ENCODE peak calls at places on chromosome 19, in eight cellular contexts. J, R, V, K, D, O, F and C are unnamed samples.

GRCh38 chr19:43984687-43985000 is 656 bp downstream of the ZNF155 start:
- DNase-seq in O (no peak), D (no peak), J (no peak), F (no peak), R (peak), K (no peak), V (peak), C (no peak)

GRCh38 chr19:12872941-12873890 is 8.0 kb downstream of the DNASE2 start:
- DNase-seq in D (peak), J (peak), K (peak), O (no peak), R (peak), F (peak), V (peak), C (peak)

GRCh38 chr19:41699231-41699967 is 9.0 kb upstream of the CEACAM5 start:
- DNase-seq in D (no peak), V (no peak), J (no peak), O (no peak), F (no peak), K (no peak), R (no peak), C (no peak)

GRCh38 chr19:11737964-11738745 is 591 bp downstream of the ZNF823 start:
- DNase-seq in R (peak), K (peak), F (peak), J (peak), V (peak), D (peak), O (no peak), C (peak)

GRCh38 chr19:11736696-11737095 is 2.0 kb downstream of the ZNF823 start:
- DNase-seq in J (no peak), O (no peak), V (peak), D (peak), K (peak), F (peak), R (peak), C (no peak)

GRCh38 chr19:35542209-35542608 is 3.2 kb upstream of the TMEM147 start:
- DNase-seq in J (no peak), O (no peak), R (no peak), V (no peak), F (no peak), K (no peak), D (no peak), C (no peak)

GRCh38 chr19:9885077-9885552 is 50.0 kb downstream of the PIN1 start:
- DNase-seq in V (peak), D (peak), F (peak), K (no peak), J (no peak), O (no peak), R (peak), C (no peak)

GRCh38 chr19:55554749-55555152 is 9.4 kb upstream of the SBK3 start:
- DNase-seq in R (no peak), O (no peak), D (no peak), F (no peak), V (no peak), J (no peak), K (no peak), C (peak)

GRCh38 chr19:34145741-34146202 is 26.5 kb upstream of the LSM14A start:
- DNase-seq in F (peak), J (peak), K (peak), V (peak), D (peak), O (peak), R (peak), C (peak)

GRCh38 chr19:1155352-1156304 is 18.4 kb downstream of the SBNO2 start:
- DNase-seq in K (no peak), R (peak), V (no peak), O (no peak), J (no peak), D (no peak), F (no peak), C (no peak)

GRCh38 chr19:1151917-1152601 is 22.0 kb downstream of the SBNO2 start:
- DNase-seq in J (no peak), V (no peak), O (no peak), R (peak), F (no peak), D (no peak), K (no peak), C (no peak)

GRCh38 chr19:1154731-1155351 is 19.2 kb downstream of the SBNO2 start:
- DNase-seq in R (peak), F (no peak), K (no peak), O (no peak), V (peak), D (peak), J (no peak), C (no peak)

GRCh38 chr19:1156305-1156801 is 17.7 kb downstream of the SBNO2 start:
- DNase-seq in J (no peak), F (no peak), R (peak), V (no peak), K (no peak), O (no peak), D (no peak), C (no peak)

GRCh38 chr19:1153891-1154730 is 20.0 kb downstream of the SBNO2 start:
- DNase-seq in J (no peak), V (no peak), D (no peak), K (no peak), F (no peak), O (no peak), R (no peak), C (no peak)
- H3K27ac ChIP-seq in J (no peak), V (peak), D (peak), K (no peak), F (no peak), O (no peak), R (peak), C (no peak)

DNA sequence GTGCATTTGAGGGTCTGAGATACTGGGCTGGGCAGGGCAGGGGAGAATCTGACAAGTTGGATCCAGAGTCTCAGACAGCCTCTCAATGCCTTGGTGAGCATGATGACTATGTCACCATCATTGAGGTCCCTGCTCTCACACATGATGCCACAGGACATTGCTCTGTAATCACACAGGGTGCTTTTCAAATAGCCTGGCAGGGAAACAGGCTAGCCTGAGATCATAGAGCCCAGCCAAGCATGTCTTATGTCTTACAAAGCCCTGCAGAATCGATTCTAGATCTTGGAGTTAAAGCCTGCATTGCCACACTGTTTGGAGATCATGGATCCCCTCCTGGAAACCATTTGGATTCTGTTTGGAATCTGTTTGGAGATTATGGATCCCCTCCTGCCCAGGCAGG is 5.3 kb downstream of the KCNN1 start:
- DNase-seq in R (no peak), F (no peak), V (no peak), O (no peak), J (no peak), D (no peak), K (no peak), C (no peak)
- TF ChIP-seq EZH2phosphoT487 in R (no peak), F (no peak), V (no peak), O (no peak), J (no peak), D (no peak), K (no peak), C (no peak)

GRCh38 chr19:45819769-45820168 is 4.7 kb upstream of the RSPH6A start:
- DNase-seq in F (no peak), K (no peak), V (no peak), J (no peak), O (no peak), R (no peak), D (no peak), C (no peak)

GRCh38 chr19:45822716-45823115 is 7.6 kb upstream of the RSPH6A start:
- DNase-seq in V (no peak), K (no peak), O (no peak), J (no peak), D (no peak), R (no peak), F (no peak), C (no peak)

GRCh38 chr19:45821103-45821521 is 6.0 kb upstream of the RSPH6A start:
- DNase-seq in K (no peak), R (no peak), O (no peak), J (no peak), F (no peak), D (no peak), V (no peak), C (no peak)

GRCh38 chr19:45821570-45821969 is 6.5 kb upstream of the RSPH6A start:
- DNase-seq in R (no peak), K (no peak), O (no peak), F (no peak), J (no peak), D (no peak), V (no peak), C (no peak)

DNA sequence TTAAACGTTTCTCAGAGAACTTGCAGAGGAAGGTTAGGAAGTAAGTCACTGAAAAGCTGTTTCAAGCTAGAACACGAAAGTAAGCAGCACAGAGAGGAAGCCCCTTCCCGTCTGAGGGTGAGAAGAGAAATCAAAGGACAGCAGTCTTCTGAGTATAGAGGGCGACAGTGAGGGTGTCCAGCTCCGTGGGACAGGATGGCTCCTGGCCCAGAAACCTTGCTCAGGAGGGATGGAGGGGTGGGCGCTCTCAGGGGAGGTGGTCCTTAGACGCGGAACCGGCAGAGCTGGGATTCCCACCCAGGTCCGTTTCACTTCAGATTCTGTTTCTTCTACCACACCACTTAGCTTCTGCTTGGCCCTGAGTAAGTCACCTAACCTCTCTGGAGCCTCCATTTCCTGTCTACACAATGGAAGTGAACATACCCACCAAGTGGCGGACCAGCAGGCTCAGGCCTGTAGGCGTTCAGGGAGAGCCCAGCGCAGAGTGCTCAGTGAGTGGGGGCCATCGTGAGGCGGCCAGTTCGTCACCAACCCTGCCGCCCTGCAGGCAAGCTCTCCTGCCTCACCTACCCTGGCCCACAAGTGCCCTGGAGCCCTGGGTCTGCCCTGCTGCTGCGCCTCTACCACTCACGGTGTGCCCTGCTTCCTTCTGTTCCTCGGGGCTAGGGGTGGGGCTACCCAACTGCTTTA is 5.5 kb upstream of the RSPH6A start:
- DNase-seq in F (no peak), D (no peak), K (no peak), R (no peak), J (no peak), O (no peak), V (no peak), C (no peak)
- H3K27ac ChIP-seq in F (no peak), D (no peak), K (no peak), R (no peak), J (no peak), O (no peak), V (no peak), C (no peak)

GRCh38 chr19:53088091-53088490 is 15.1 kb downstream of the ZNF160 start:
- DNase-seq in K (no peak), O (no peak), D (no peak), R (no peak), J (no peak), F (no peak), V (no peak), C (no peak)
- TF ChIP-seq EZH2phosphoT487 in K (no peak), O (no peak), D (no peak), R (no peak), J (no peak), F (no peak), V (no peak), C (no peak)

GRCh38 chr19:3058009-3058820 is 4.1 kb downstream of the TLE5 start:
- DNase-seq in F (no peak), R (no peak), K (no peak), J (no peak), D (no peak), O (no peak), V (no peak), C (no peak)

GRCh38 chr19:3060852-3061182 is 1.5 kb downstream of the TLE5 start:
- DNase-seq in J (no peak), O (no peak), D (no peak), F (no peak), K (no peak), R (no peak), V (no peak), C (no peak)

GRCh38 chr19:3061214-3062161 is 807 bp downstream of the TLE5 start:
- DNase-seq in O (no peak), J (no peak), F (no peak), D (peak), R (peak), V (peak), K (peak), C (no peak)

GRCh38 chr19:3058821-3059314 is 3.4 kb downstream of the TLE5 start:
- DNase-seq in F (no peak), R (no peak), D (no peak), O (no peak), J (no peak), V (no peak), K (no peak), C (no peak)

DNA sequence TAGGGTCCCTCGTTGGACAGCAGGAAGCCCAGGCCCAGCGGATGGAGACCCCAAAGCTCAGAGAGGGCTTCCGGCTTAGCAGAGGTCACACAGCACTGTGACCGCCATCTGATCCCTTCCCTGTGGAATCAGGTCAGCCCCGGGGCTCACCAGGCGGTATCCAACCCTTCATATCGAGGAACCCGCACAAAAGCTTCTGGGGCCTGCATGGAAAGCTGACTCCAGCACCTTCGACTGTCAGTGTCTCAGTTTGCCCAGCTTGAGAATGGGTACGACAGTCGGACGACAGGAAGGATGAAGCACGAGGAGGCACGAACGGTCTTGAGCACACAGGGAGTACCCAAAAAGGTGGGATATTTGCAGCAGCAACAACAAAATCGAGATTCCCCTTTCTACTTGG is 2.6 kb downstream of the TLE5 start:
- DNase-seq in V (no peak), D (no peak), O (no peak), J (no peak), K (no peak), F (no peak), R (no peak), C (no peak)
- H3K27ac ChIP-seq in V (no peak), D (no peak), O (peak), J (no peak), K (no peak), F (no peak), R (no peak), C (no peak)

GRCh38 chr19:48968813-48969218 is 3.7 kb downstream of the FTL start:
- DNase-seq in K (no peak), D (no peak), V (no peak), O (no peak), R (no peak), J (no peak), F (no peak), C (no peak)

GRCh38 chr19:48969276-48970138 is 4.4 kb downstream of the FTL start:
- DNase-seq in J (peak), K (peak), F (peak), V (no peak), R (peak), O (no peak), D (no peak), C (no peak)

GRCh38 chr19:48968179-48968661 is 3.1 kb downstream of the FTL start:
- DNase-seq in J (no peak), O (no peak), F (no peak), D (no peak), V (no peak), R (peak), K (no peak), C (no peak)

GRCh38 chr19:48970139-48970766 is 5.1 kb downstream of the FTL start:
- DNase-seq in F (no peak), O (no peak), V (no peak), K (no peak), J (no peak), R (no peak), D (no peak), C (no peak)

GRCh38 chr19:48970923-48971395 is 5.8 kb downstream of the FTL start:
- DNase-seq in R (peak), D (peak), F (peak), J (peak), K (peak), O (no peak), V (peak), C (peak)
- TF ChIP-seq EZH2phosphoT487 in R (no peak), D (no peak), F (no peak), J (no peak), K (no peak), O (no peak), V (no peak), C (no peak)

GRCh38 chr19:45505151-45505995 is 1.9 kb upstream of the VASP start:
- DNase-seq in F (no peak), V (no peak), R (peak), J (no peak), K (no peak), O (no peak), D (no peak), C (no peak)

GRCh38 chr19:45506991-45507863 is at the start of gene VASP:
- DNase-seq in O (peak), D (peak), K (peak), R (peak), J (peak), F (peak), V (peak), C (peak)

GRCh38 chr19:45503909-45504308 is 3.4 kb upstream of the VASP start:
- DNase-seq in K (no peak), R (no peak), V (no peak), O (no peak), D (no peak), F (no peak), J (no peak), C (no peak)

GRCh38 chr19:45506246-45506990 is 861 bp upstream of the VASP start:
- DNase-seq in D (peak), J (peak), R (peak), V (peak), K (peak), F (peak), O (peak), C (peak)

GRCh38 chr19:45505996-45506245 is 1.4 kb upstream of the VASP start:
- DNase-seq in J (no peak), V (no peak), D (no peak), O (no peak), F (no peak), K (no peak), R (no peak), C (no peak)
- H3K27ac ChIP-seq in J (peak), V (peak), D (peak), O (peak), F (peak), K (peak), R (peak), C (no peak)